ENCODE peak calls at places on chromosomes 1 and 21, in seven cellular contexts. Z is HepG2, M is K562, Q is upper lobe of left lung, P is A549, W is transverse colon, I is suprapubic skin. B is an unnamed sample.

GRCh38 chr1:39666772-39667171 is 5.1 kb downstream of the NT5C1A start:
- DNase-seq in P (no peak), I (no peak), W (no peak), Z (no peak), Q (no peak), M (no peak), B (no peak)

GRCh38 chr1:229204863-229205777 is 65.8 kb upstream of the RAB4A start:
- DNase-seq in P (no peak), Q (no peak), Z (no peak), M (no peak), W (no peak), I (no peak), B (peak; percentile 71)

GRCh38 chr1:162823771-162824525 is 33.4 kb downstream of the HSD17B7 start:
- DNase-seq in I (no peak), Z (no peak), P (no peak), Q (no peak), W (no peak), M (no peak), B (no peak)

GRCh38 chr1:211791979-211792378 is 38.6 kb downstream of the LPGAT1 start:
- DNase-seq in W (no peak), Q (no peak), M (no peak), P (no peak), I (no peak), Z (no peak), B (no peak)

GRCh38 chr21:38236232-38236631 is 20.6 kb upstream of the KCNJ15 start:
- DNase-seq in Z (no peak), I (no peak), Q (no peak), P (no peak), M (no peak), W (no peak), B (no peak)

GRCh38 chr1:30759718-30760281 is 2.2 kb upstream of the LAPTM5 start:
- DNase-seq in P (no peak), Z (no peak), M (no peak), I (no peak), Q (no peak), W (peak; percentile 46), B (no peak)

GRCh38 chr1:43688594-43689000 is 18.7 kb upstream of the ST3GAL3 start:
- DNase-seq in P (no peak), M (no peak), I (no peak), W (no peak), Q (no peak), Z (no peak), B (no peak)

GRCh38 chr21:29053656-29054055 is 19.8 kb downstream of the CCT8 start:
- DNase-seq in P (no peak), M (no peak), Z (no peak), W (no peak), Q (no peak), I (no peak), B (no peak)

GRCh38 chr1:40802078-40803075 is 18.8 kb downstream of the KCNQ4 start:
- DNase-seq in Q (peak; percentile 94), I (peak; percentile 87), P (peak; percentile 65), M (peak; percentile 100), W (peak; percentile 90), Z (peak; percentile 36), B (peak; percentile 95)

GRCh38 chr1:112866151-112866550 is 89.8 kb downstream of the SLC16A1 start:
- DNase-seq in W (no peak), P (peak; percentile 52), M (no peak), Q (no peak), I (no peak), Z (no peak), B (no peak)

GRCh38 chr1:225427249-225428065 is at the start of gene LBR:
- DNase-seq in I (no peak), W (peak; percentile 41), Q (no peak), Z (no peak), M (no peak), P (no peak), B (peak; percentile 77)

GRCh38 chr1:24426738-24427468 is 11.3 kb downstream of the NIPAL3 start:
- DNase-seq in I (no peak), Z (no peak), P (no peak), Q (no peak), M (no peak), W (no peak), B (no peak)

GRCh38 chr21:42306366-42307035 is 8.7 kb downstream of the TFF3 start:
- DNase-seq in Q (no peak), P (no peak), I (peak; percentile 73), W (no peak), Z (no peak), M (no peak), B (peak; percentile 56)

GRCh38 chr1:37423810-37424209 is 50.6 kb upstream of the ZC3H12A start:
- DNase-seq in I (no peak), Z (no peak), W (no peak), P (no peak), Q (no peak), M (peak; percentile 69), B (no peak)

GRCh38 chr1:222616535-222616934 is 1.4 kb upstream of the MIA3 start:
- DNase-seq in W (no peak), Z (peak; percentile 22), M (no peak), P (peak; percentile 8), Q (no peak), I (no peak), B (no peak)

GRCh38 chr1:155085504-155086181 is 7.0 kb downstream of the EFNA3 start:
- DNase-seq in P (peak; percentile 70), Q (peak; percentile 81), M (peak; percentile 61), Z (no peak), W (peak; percentile 86), I (no peak), B (peak; percentile 85)

GRCh38 chr1:221712198-221712684 is 29.6 kb downstream of the DUSP10 start:
- DNase-seq in I (no peak), M (peak; percentile 23), W (no peak), Q (peak; percentile 59), P (peak; percentile 75), Z (no peak), B (no peak)

GRCh38 chr21:37407719-37408455 is 41.3 kb downstream of the DYRK1A start:
- DNase-seq in M (no peak), Q (no peak), W (no peak), I (no peak), Z (no peak), P (no peak), B (no peak)

GRCh38 chr1:2642560-2643413 is 10.0 kb upstream of the MMEL1 start:
- DNase-seq in W (peak; percentile 94), I (peak; percentile 94), M (peak; percentile 100), Q (peak; percentile 93), Z (peak; percentile 86), P (peak; percentile 84), B (peak; percentile 96)

GRCh38 chr1:26991310-26992116 is 2.0 kb upstream of the TRNP1 start:
- DNase-seq in W (no peak), I (no peak), P (peak; percentile 91), Z (peak; percentile 93), M (peak; percentile 49), Q (peak; percentile 24), B (no peak)

GRCh38 chr21:41578083-41578482 is 70.1 kb upstream of the TMPRSS2 start:
- DNase-seq in I (no peak), P (no peak), Z (no peak), W (no peak), M (no peak), Q (no peak), B (no peak)

GRCh38 chr1:12185036-12185435 is 18.2 kb downstream of the TNFRSF1B start:
- DNase-seq in I (no peak), Q (no peak), Z (no peak), P (no peak), M (no peak), W (no peak), B (peak; percentile 65)
- H3K27ac ChIP-seq in I (peak overlapping the region; percentile 86), Q (peak overlapping the region; percentile 89), Z (no peak overlapping the region), P (no peak overlapping the region), M (no peak overlapping the region), W (peak overlapping the region; percentile 83), B (peak overlapping the region; percentile 71)

GRCh38 chr1:160618763-160619274 is 28.0 kb downstream of the SLAMF1 start:
- DNase-seq in I (no peak), W (no peak), Q (no peak), P (peak; percentile 51), Z (no peak), M (peak; percentile 45), B (no peak)

GRCh38 chr1:160614410-160614809 is 32.4 kb downstream of the SLAMF1 start:
- DNase-seq in M (no peak), W (no peak), P (no peak), Q (no peak), I (no peak), Z (no peak), B (no peak)

GRCh38 chr1:160618327-160618726 is 28.5 kb downstream of the SLAMF1 start:
- DNase-seq in I (no peak), P (no peak), M (no peak), Z (no peak), W (no peak), Q (no peak), B (no peak)

GRCh38 chr1:160612613-160613218 is 33.4 kb upstream of the CD84 start:
- DNase-seq in P (no peak), Q (no peak), I (no peak), M (no peak), W (no peak), Z (no peak), B (no peak)

DNA sequence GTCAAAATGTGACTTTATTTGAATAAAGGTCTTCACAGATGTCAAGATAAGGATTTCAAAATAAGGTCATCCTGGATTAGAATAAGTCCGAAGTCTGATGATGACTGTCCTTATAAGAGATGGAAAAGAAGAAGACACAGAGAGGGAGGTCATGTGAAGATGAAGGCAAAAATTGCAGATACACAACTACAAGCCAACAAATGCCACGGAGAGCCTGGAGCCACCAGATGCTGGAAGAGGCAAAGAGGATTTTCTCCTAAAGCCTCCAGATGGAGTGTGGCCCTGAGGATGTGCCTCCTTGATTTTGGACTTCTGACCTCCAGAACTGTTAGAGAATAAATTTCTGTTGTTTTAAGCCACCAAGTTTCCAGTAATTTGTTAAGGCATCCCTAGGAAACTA is 31.2 kb downstream of the SLAMF1 start:
- DNase-seq in P (no peak), W (no peak), I (no peak), Q (no peak), M (no peak), Z (no peak), B (no peak)
- TF ChIP-seq EP300 in P (no peak), W (no peak), I (no peak), Q (no peak), M (no peak), Z (no peak), B (no peak)

DNA sequence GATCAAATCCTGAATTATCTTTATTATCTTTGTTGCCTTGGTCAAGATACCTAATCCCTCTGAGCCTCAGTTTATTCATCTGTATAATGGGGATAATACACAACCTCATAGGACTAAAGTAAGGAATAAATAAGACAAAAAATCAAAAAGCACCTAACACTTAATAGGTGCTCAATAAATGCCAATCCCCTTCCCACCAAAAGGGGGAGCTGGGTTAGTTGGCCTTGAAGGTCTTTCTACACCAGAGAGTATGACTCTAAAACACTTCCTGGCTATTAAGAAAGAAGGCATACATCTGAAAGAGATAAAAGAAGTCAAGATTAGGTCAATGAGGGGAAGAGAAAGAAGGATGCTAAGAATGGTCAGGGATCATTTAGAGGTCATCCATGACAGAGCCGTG is 11.1 kb downstream of the VSIG8 start:
- DNase-seq in P (no peak), Z (no peak), I (no peak), Q (no peak), W (no peak), M (no peak), B (no peak)
- TF ChIP-seq CTCF in P (no peak), Z (no peak), I (no peak), Q (no peak), W (no peak), M (peak; percentile 20), B (no peak)

DNA sequence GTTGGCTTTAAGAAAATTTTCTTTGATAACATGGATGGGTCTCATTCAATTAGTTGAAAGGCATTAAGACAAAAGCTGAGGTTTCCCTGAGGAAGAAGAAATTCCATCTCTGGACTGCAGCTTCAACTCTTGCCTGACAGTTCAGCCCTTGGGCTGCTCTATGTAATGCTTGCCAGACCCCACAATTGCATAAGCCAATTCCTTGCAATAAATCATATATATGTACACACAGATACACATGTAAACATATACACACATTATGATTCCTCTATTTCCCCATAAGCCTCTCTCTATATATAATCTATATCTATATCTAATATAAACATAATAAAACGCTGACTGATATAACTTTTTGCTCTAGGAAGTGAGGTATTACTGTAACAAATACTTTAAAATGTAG is 301.5 kb upstream of the PRMT6 start:
- DNase-seq in W (no peak), Q (no peak), P (no peak), Z (no peak), M (no peak), I (no peak), B (no peak)
- H3K27ac ChIP-seq in W (no peak overlapping the region), Q (no peak overlapping the region), P (no peak overlapping the region), Z (no peak overlapping the region), M (no peak overlapping the region), I (no peak overlapping the region), B (no peak overlapping the region)

B was measured in sigmoid colon.